ENCODE peak calls at places on chromosomes 2 and 18, in seven cellular contexts. X, T, W, P, A, O and Q are unnamed samples.

GRCh38 chr18:74221081-74221480 is 70.7 kb downstream of the CYB5A start:
- DNase-seq in T (no peak), P (no peak), O (no peak), A (no peak), W (no peak), X (no peak), Q (no peak)

GRCh38 chr2:176854878-176855277 is 357.7 kb upstream of the HNRNPA3 start:
- DNase-seq in O (no peak), A (no peak), P (no peak), W (no peak), T (no peak), X (no peak), Q (no peak)

GRCh38 chr2:46414701-46415100 is 64.7 kb upstream of the TMEM247 start:
- DNase-seq in T (no peak), A (no peak), X (no peak), O (no peak), P (no peak), W (no peak), Q (no peak)

GRCh38 chr2:170493698-170494097 is 221.4 kb upstream of the SP5 start:
- DNase-seq in P (no peak), O (no peak), W (no peak), T (no peak), A (peak), X (no peak), Q (no peak)

GRCh38 chr2:141611143-141611571 is 519.7 kb downstream of the LRP1B start:
- DNase-seq in P (no peak), A (no peak), O (no peak), T (no peak), X (peak), W (no peak), Q (no peak)

GRCh38 chr18:45566025-45566740 is 49.1 kb upstream of the SLC14A2 start:
- DNase-seq in P (no peak), T (peak), X (peak), W (no peak), A (peak), O (peak), Q (peak)

GRCh38 chr18:55650363-55650870 is 62.4 kb upstream of the TCF4 start:
- DNase-seq in W (no peak), A (peak), X (no peak), P (no peak), T (no peak), O (no peak), Q (no peak)

GRCh38 chr2:138531913-138532312 is 30.3 kb downstream of the SPOPL start:
- DNase-seq in P (no peak), W (no peak), X (peak), T (no peak), O (no peak), A (no peak), Q (no peak)

GRCh38 chr2:5695641-5696350 is 3.6 kb downstream of the SOX11 start:
- DNase-seq in W (no peak), P (no peak), A (peak), T (no peak), O (no peak), X (peak), Q (no peak)

GRCh38 chr2:72965016-72965415 is 47.7 kb downstream of the EMX1 start:
- DNase-seq in X (no peak), A (no peak), O (no peak), W (peak), P (no peak), T (no peak), Q (no peak)

GRCh38 chr2:203225423-203226039 is 13.3 kb upstream of the CYP20A1 start:
- DNase-seq in W (no peak), T (peak), X (peak), A (peak), P (no peak), O (no peak), Q (no peak)

GRCh38 chr18:44945847-44946490 is 265.3 kb downstream of the SETBP1 start:
- DNase-seq in W (no peak), X (no peak), A (no peak), P (no peak), T (no peak), O (no peak), Q (no peak)

GRCh38 chr2:148594216-148594615 is 50.3 kb upstream of the EPC2 start:
- DNase-seq in A (no peak), W (no peak), O (no peak), T (no peak), X (no peak), P (no peak), Q (no peak)

GRCh38 chr2:23871206-23871605 is 55.7 kb downstream of the ATAD2B start:
- DNase-seq in A (no peak), W (no peak), T (no peak), O (no peak), X (no peak), P (no peak), Q (no peak)

GRCh38 chr18:24741961-24742738 is 281.7 kb downstream of the HRH4 start:
- DNase-seq in X (no peak), T (no peak), O (no peak), W (no peak), P (no peak), A (no peak), Q (no peak)

GRCh38 chr2:157747695-157748370 is 119.2 kb upstream of the ACVR1C start:
- DNase-seq in O (no peak), X (peak), A (peak), W (no peak), P (no peak), T (no peak), Q (no peak)

GRCh38 chr2:31923662-31924061 is 87.1 kb downstream of the MEMO1 start:
- DNase-seq in W (no peak), P (no peak), T (no peak), O (no peak), X (no peak), A (no peak), Q (no peak)

GRCh38 chr2:62568983-62569837 is 63.2 kb upstream of the TMEM17 start:
- DNase-seq in A (no peak), T (no peak), X (no peak), W (no peak), P (no peak), O (no peak), Q (no peak)

GRCh38 chr2:223460774-223461211 is 141.4 kb downstream of the SCG2 start:
- DNase-seq in W (no peak), O (no peak), X (peak), T (no peak), A (peak), P (no peak), Q (no peak)

GRCh38 chr2:101796825-101797600 is 99.5 kb downstream of the MAP4K4 start:
- DNase-seq in A (no peak), O (no peak), W (no peak), X (no peak), P (no peak), T (no peak), Q (no peak)

GRCh38 chr2:39128919-39129391 is 8.1 kb upstream of the SOS1 start:
- DNase-seq in P (no peak), T (no peak), W (no peak), X (no peak), A (no peak), O (no peak), Q (no peak)

GRCh38 chr2:218343591-218343990 is 13.1 kb upstream of the CATIP start:
- DNase-seq in O (no peak), A (peak), X (no peak), T (no peak), W (no peak), P (peak), Q (no peak)

GRCh38 chr2:240402566-240403295 is 32.7 kb upstream of the GPC1 start:
- DNase-seq in A (no peak), T (peak), X (no peak), P (peak), O (no peak), W (peak), Q (no peak)

GRCh38 chr2:105373895-105374401 is 24.9 kb downstream of the FHL2 start:
- DNase-seq in X (no peak), A (no peak), W (no peak), O (no peak), T (no peak), P (no peak), Q (peak)

GRCh38 chr18:48991299-48992055 is 40.7 kb upstream of the SMAD7 start:
- DNase-seq in A (no peak), W (no peak), O (peak), P (no peak), T (no peak), X (no peak), Q (no peak)

GRCh38 chr2:57544626-57545025 is 502.0 kb upstream of the VRK2 start:
- DNase-seq in P (no peak), W (no peak), X (no peak), O (no peak), T (no peak), A (no peak), Q (no peak)

GRCh38 chr2:40606862-40607261 is 155.0 kb upstream of the SLC8A1 start:
- DNase-seq in P (no peak), T (no peak), W (no peak), O (no peak), A (peak), X (no peak), Q (no peak)

GRCh38 chr2:150159300-150159699 is 328.2 kb downstream of the RND3 start:
- DNase-seq in A (no peak), X (no peak), W (no peak), O (no peak), P (no peak), T (no peak), Q (no peak)

GRCh38 chr2:45930396-45930792 is 278.9 kb downstream of the PRKCE start:
- DNase-seq in X (no peak), T (no peak), A (no peak), O (no peak), W (no peak), P (no peak), Q (peak)

GRCh38 chr2:106115250-106115649 is 78.9 kb downstream of the UXS1 start:
- DNase-seq in T (peak), P (no peak), X (peak), A (peak), O (no peak), W (no peak), Q (peak)

GRCh38 chr18:56305583-56305982 is 332.8 kb downstream of the TXNL1 start:
- DNase-seq in X (no peak), P (no peak), W (no peak), O (no peak), T (no peak), A (no peak), Q (no peak)

GRCh38 chr2:31401580-31401979 is 13.0 kb downstream of the XDH start:
- DNase-seq in A (peak), W (no peak), P (no peak), T (no peak), O (no peak), X (peak), Q (peak)

GRCh38 chr2:203535078-203535783 is at the start of gene RAPH1:
- DNase-seq in A (peak), P (peak), X (peak), O (peak), T (peak), W (peak), Q (peak)

GRCh38 chr2:150466770-150467640 is 20.5 kb downstream of the RND3 start:
- DNase-seq in W (no peak), X (no peak), A (peak), O (no peak), P (no peak), T (no peak), Q (peak)

GRCh38 chr2:188979119-188979729 is 5.1 kb downstream of the COL3A1 start:
- DNase-seq in X (no peak), A (no peak), O (no peak), T (no peak), P (no peak), W (no peak), Q (peak)

GRCh38 chr2:188976545-188977268 is 2.5 kb downstream of the COL3A1 start:
- DNase-seq in A (peak), O (no peak), P (no peak), W (no peak), T (no peak), X (no peak), Q (peak)

GRCh38 chr2:188979730-188980123 is 5.6 kb downstream of the COL3A1 start:
- DNase-seq in X (no peak), O (no peak), A (no peak), W (no peak), P (no peak), T (no peak), Q (no peak)

GRCh38 chr2:188975497-188976102 is 1.4 kb downstream of the COL3A1 start:
- DNase-seq in A (peak), T (no peak), W (no peak), P (no peak), O (no peak), X (peak), Q (peak)

GRCh38 chr2:188978291-188979081 is 4.3 kb downstream of the COL3A1 start:
- DNase-seq in A (peak), P (no peak), W (no peak), X (peak), T (no peak), O (no peak), Q (peak)
- H3K4me3 ChIP-seq in A (peak), P (peak), W (no peak), X (no peak), T (no peak), O (peak), Q (peak)

GRCh38 chr2:143063612-143064200 is 65.5 kb upstream of the ARHGAP15 start:
- DNase-seq in W (no peak), O (no peak), P (no peak), A (no peak), T (no peak), X (no peak), Q (no peak)

GRCh38 chr2:143056548-143056947 is 72.7 kb upstream of the ARHGAP15 start:
- DNase-seq in T (no peak), X (no peak), P (no peak), A (no peak), O (no peak), W (no peak), Q (no peak)

GRCh38 chr2:143058795-143059194 is 70.4 kb upstream of the ARHGAP15 start:
- DNase-seq in X (no peak), A (no peak), W (no peak), P (no peak), O (no peak), T (no peak), Q (no peak)
- H3K27ac ChIP-seq in X (no peak), A (no peak), W (no peak), P (no peak), O (no peak), T (no peak), Q (no peak)

DNA sequence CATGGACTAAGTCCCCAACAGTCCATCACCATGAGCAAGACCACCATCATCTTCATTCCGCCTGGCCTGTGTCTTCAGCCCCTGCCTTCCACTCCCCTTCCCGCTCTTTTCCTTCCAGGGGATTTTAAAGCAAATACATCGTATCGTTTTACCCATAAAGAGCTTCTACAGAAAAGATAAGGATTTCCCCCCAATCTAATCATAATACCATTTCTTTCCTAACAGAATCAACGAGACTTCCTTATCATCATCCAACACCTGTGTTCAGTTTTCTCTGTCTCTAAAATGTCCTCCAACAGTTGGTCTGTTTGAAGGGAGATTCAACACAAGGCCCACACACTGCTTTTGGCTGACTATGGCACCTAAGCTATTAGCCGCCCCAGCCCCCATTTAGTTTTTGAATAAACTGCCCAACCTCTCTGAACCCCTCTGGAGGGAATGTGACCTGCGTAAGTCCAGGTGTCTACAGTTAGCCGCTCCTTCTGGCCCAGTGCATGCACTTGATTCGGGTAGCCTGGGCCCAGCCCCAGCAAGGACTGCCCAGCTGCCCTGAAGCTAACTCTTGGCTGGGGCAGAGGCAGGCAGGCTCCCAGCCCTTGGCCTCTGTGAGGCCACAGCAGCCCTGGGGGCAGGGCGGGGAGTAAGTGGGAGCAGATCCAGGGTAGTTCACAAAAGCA is 25.3 kb upstream of the SEMA4C start:
- DNase-seq in X (no peak), A (no peak), T (no peak), O (no peak), W (no peak), P (no peak), Q (no peak)
- H3K4me3 ChIP-seq in X (no peak), A (no peak), T (no peak), O (no peak), W (no peak), P (no peak), Q (no peak)

DNA sequence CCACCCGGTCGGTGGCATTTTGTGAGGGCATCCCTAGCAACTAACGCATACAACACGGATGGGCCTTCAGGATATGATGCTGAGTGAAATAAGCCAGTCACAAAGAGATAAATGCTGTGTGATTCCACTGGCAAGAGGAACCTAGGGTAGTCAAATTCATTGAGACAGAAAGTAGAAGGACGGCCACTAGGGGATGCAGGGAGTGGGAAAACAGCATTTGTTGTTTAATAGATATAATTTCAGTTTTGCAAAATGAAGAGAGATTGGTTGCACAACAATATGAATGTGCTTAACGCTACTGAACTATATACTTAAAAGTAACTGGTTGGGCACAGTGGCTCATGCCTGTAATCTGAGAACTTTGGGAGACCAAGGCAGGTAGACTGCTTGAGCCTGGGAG is 112.9 kb downstream of the AFF3 start:
- DNase-seq in O (no peak), P (no peak), A (no peak), X (peak), T (no peak), W (no peak), Q (no peak)
- H3K27ac ChIP-seq in O (no peak), P (no peak), A (no peak), X (no peak), T (no peak), W (no peak), Q (no peak)

DNA sequence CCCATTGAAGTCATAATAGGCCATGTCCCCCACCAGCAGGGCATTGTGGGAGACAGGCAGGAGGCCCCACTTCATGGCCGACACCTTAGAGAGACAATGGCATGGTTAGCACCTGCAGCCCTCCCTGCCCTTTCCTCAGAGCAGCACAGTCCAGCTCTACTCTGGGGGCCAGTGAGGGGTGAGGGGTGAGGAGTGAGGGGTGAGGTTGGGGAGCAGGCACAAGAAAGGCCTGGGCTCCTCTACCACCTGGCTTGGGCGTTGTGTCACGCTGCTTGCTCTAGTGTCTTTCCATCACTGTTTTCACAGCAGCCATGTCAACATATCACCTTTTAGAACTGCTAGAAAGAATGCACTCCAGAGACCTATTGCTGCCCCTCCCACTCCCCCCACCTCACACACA is 77.2 kb downstream of the ADD2 start:
- DNase-seq in P (no peak), X (no peak), T (no peak), W (no peak), A (no peak), O (no peak), Q (no peak)
- H3K4me3 ChIP-seq in P (no peak), X (no peak), T (no peak), W (no peak), A (no peak), O (no peak), Q (no peak)